ENCODE peak calls at places on chromosomes 4 and X, in six cellular contexts. Y is fibroblast of mammary gland, B is SK-N-SH, E is cardiac fibroblast, J is body of pancreas, P is heart left ventricle. O is an unnamed sample.
A peak's percentile ranks its signal among the peaks of the same experiment; 100 is the strongest.

GRCh38 chrX:44152867-44153266 is 179.7 kb upstream of the NDP start:
- DNase-seq in Y (peak; percentile 45), B (no peak), E (peak; percentile 50), J (no peak), P (no peak), O (no peak)

GRCh38 chr4:19982556-19982955 is 269.1 kb upstream of the SLIT2 start:
- DNase-seq in Y (peak; percentile 75), B (no peak), E (peak; percentile 77), J (no peak), P (no peak), O (peak; percentile 28)

GRCh38 chr4:151484396-151485102 is 75.6 kb downstream of the FHIP1A start:
- DNase-seq in Y (peak; percentile 81), B (no peak), E (peak; percentile 82), J (no peak), P (no peak), O (peak; percentile 53)

GRCh38 chr4:39472396-39472795 is 13.5 kb downstream of the LIAS start:
- DNase-seq in Y (no peak), B (no peak), E (no peak), J (no peak), P (no peak), O (no peak)

GRCh38 chrX:17519349-17519748 is 144.3 kb downstream of the NHS start:
- DNase-seq in Y (peak; percentile 57), B (no peak), E (peak; percentile 58), J (peak; percentile 27), P (peak; percentile 55), O (no peak)

GRCh38 chr4:83644677-83645639 is 109.0 kb downstream of the GPAT3 start:
- DNase-seq in Y (peak; percentile 74), B (peak; percentile 41), E (peak; percentile 76), J (peak; percentile 51), P (no peak), O (no peak)

GRCh38 chr4:22695917-22696316 is 3.2 kb downstream of the GBA3 start:
- DNase-seq in Y (no peak), B (no peak), E (no peak), J (peak; percentile 65), P (no peak), O (no peak)

GRCh38 chr4:153530996-153531375 is 64.8 kb downstream of the TMEM131L start:
- DNase-seq in Y (no peak), B (peak; percentile 31), E (no peak), J (no peak), P (no peak), O (no peak)

GRCh38 chrX:39624166-39624565 is 473.6 kb downstream of the BCOR start:
- DNase-seq in Y (no peak), B (no peak), E (no peak), J (no peak), P (no peak), O (no peak)

GRCh38 chrX:68919707-68920106 is 90.9 kb downstream of the EFNB1 start:
- DNase-seq in Y (no peak), B (no peak), E (no peak), J (no peak), P (no peak), O (no peak)

GRCh38 chr4:61214680-61215079 is 14.6 kb downstream of the ADGRL3 start:
- DNase-seq in Y (no peak), B (no peak), E (no peak), J (no peak), P (no peak), O (no peak)

GRCh38 chr4:159451006-159451405 is 348.1 kb downstream of the RAPGEF2 start:
- DNase-seq in Y (peak; percentile 14), B (no peak), E (peak; percentile 28), J (no peak), P (no peak), O (no peak)

GRCh38 chrX:129347291-129347690 is 176.0 kb downstream of the SMARCA1 start:
- DNase-seq in Y (no peak), B (no peak), E (no peak), J (no peak), P (no peak), O (no peak)

GRCh38 chrX:133413218-133413925 is 1.9 kb downstream of the GPC4 start:
- DNase-seq in Y (no peak), B (peak; percentile 36), E (no peak), J (no peak), P (no peak), O (no peak)

GRCh38 chrX:2237976-2238375 is 262.8 kb downstream of the DHRSX start:
- DNase-seq in Y (no peak), B (no peak), E (no peak), J (no peak), P (no peak), O (no peak)

GRCh38 chr4:7775396-7775795 is 164.3 kb downstream of the AFAP1 start:
- DNase-seq in Y (no peak), B (no peak), E (no peak), J (no peak), P (no peak), O (no peak)

GRCh38 chr4:16224264-16224663 is 2.0 kb downstream of the TAPT1 start:
- DNase-seq in Y (no peak), B (peak; percentile 24), E (no peak), J (no peak), P (no peak), O (no peak)

GRCh38 chr4:85701881-85702321 is 227.0 kb downstream of the ARHGAP24 start:
- DNase-seq in Y (peak; percentile 27), B (no peak), E (no peak), J (no peak), P (no peak), O (no peak)

GRCh38 chr4:108560624-108561023 is 59.8 kb upstream of the RPL34 start:
- DNase-seq in Y (peak; percentile 31), B (no peak), E (peak; percentile 68), J (no peak), P (no peak), O (no peak)

GRCh38 chr4:41207330-41207831 is 7.0 kb downstream of the APBB2 start:
- DNase-seq in Y (peak; percentile 82), B (no peak), E (peak; percentile 70), J (no peak), P (no peak), O (no peak)

GRCh38 chr4:77169496-77169895 is 12.5 kb downstream of the CCNG2 start:
- DNase-seq in Y (peak; percentile 30), B (no peak), E (no peak), J (no peak), P (no peak), O (no peak)

GRCh38 chr4:154082760-154083530 is 294.1 kb upstream of the SFRP2 start:
- DNase-seq in Y (peak; percentile 64), B (peak; percentile 12), E (peak; percentile 40), J (no peak), P (no peak), O (no peak)

GRCh38 chr4:185817403-185817818 is 5.4 kb upstream of the SORBS2 start:
- DNase-seq in Y (no peak), B (no peak), E (no peak), J (peak; percentile 95), P (peak; percentile 74), O (no peak)

GRCh38 chrX:77788050-77788449 is 2.0 kb upstream of the ATRX start:
- DNase-seq in Y (peak; percentile 39), B (no peak), E (peak; percentile 51), J (peak; percentile 9), P (no peak), O (no peak)

GRCh38 chr4:94428884-94429283 is 22.9 kb upstream of the PDLIM5 start:
- DNase-seq in Y (no peak), B (no peak), E (no peak), J (no peak), P (no peak), O (no peak)

GRCh38 chr4:185256444-185256843 is 47.0 kb downstream of the SNX25 start:
- DNase-seq in Y (peak; percentile 81), B (no peak), E (peak; percentile 91), J (no peak), P (no peak), O (no peak)

GRCh38 chrX:110418220-110418856 is 59.7 kb downstream of the RTL9 start:
- DNase-seq in Y (peak; percentile 81), B (peak; percentile 22), E (peak; percentile 68), J (peak; percentile 43), P (no peak), O (no peak)
- TF ChIP-seq CTCF in Y (peak; percentile 62), B (peak; percentile 55), E (peak; percentile 64), J (peak; percentile 23), P (no peak), O (peak; percentile 64)

DNA sequence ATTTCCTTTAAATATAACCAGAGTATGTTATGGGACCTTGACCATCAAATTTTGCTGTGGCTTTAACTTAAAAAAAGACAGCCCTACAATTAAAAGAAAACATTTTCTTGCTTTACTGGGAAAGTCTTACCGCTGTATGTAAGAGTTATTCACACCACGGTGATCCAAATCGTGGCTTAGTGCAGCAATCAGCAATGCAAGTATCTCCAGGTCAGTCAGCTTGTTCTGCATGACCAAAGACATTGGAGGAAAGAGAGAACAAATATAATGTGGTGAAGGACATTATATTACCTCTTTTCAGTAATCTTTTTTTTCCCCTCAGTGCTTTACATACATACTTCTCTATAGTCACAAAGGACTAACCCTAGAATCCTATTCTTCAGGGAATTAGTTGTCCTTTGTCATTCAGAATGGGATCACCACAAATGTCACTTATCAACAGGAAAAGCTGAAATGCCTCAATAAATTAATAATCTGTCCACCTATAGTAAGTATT is 109.6 kb downstream of the PDE5A start:
- DNase-seq in Y (no peak), B (no peak), E (no peak), J (no peak), P (no peak), O (no peak)
- H3K4me3 ChIP-seq in Y (no peak overlapping the region), B (no peak overlapping the region), E (no peak overlapping the region), J (no peak overlapping the region), P (no peak overlapping the region), O (no peak overlapping the region)

GRCh38 chr4:163350672-163351071 is 7.0 kb downstream of the NPY5R start:
- DNase-seq in Y (no peak), B (no peak), E (no peak), J (no peak), P (no peak), O (no peak)

GRCh38 chr4:163353054-163353453 is 9.4 kb downstream of the NPY5R start:
- DNase-seq in Y (no peak), B (no peak), E (no peak), J (no peak), P (no peak), O (no peak)

GRCh38 chr4:163356104-163356503 is 12.4 kb downstream of the NPY5R start:
- DNase-seq in Y (no peak), B (no peak), E (no peak), J (no peak), P (no peak), O (no peak)
- TF ChIP-seq CTCF in Y (no peak), B (peak; percentile 26), E (peak; percentile 7), J (no peak), P (no peak), O (no peak)

DNA sequence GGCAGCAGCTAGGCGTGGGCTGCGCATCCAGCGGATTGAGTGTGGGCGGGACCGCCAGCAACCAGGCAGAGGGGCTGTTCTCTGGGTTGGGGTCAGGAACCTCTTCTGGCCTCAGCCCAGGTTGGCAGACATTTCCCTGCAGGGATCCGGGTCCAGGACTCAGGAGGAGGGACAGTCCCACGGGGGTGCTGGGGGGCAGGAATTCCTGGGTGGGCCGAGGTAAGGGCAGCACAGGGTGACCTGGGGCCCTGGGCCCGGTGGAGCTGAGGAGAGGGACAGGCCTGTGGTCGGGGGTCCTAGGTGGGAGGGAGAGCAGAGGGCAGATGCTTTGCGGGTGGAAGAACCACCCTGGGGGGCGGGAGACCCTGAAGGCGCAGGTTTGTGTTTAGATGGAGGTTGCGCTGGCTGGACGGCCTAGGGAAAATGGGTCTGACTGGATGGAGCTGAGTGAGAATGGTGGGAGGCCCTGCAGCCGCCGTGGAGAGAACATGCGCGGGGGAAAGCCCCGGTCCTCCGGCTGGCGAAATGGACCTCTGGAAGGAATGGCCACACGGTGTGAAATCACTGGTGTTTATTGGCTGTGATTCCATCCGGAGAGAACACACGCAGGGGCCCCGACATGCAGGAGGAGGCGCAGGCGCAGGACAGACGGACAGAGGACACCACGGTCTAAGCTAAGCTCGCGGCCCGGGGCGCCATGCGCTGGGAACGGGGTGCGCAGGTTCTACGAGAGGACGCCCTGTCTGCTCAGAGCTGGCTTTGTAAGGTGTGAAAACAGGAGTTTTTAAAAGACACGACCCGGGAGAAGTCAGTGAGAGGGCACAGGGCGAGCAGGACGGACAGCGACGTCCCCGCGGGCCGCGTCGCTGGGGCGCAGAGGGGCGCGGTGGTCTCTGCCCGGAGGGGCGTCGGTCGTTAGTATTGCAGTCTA is 41.3 kb downstream of the CPLX1 start:
- DNase-seq in Y (no peak), B (no peak), E (no peak), J (no peak), P (peak; percentile 53), O (no peak)
- H3K4me3 ChIP-seq in Y (no peak overlapping the region), B (no peak overlapping the region), E (no peak overlapping the region), J (no peak overlapping the region), P (no peak overlapping the region), O (no peak overlapping the region)